ENCODE peak calls at places on chromosomes 4 and X, in four cellular contexts. One of them, this sample, is unnamed.

GRCh38 chr4:96955691-96956090 is 1115.8 kb downstream of the PDHA2 start:
- DNase-seq in neural progenitor cell: no peak
- DNase-seq in MM.1S: no peak
- DNase-seq in GM23248: no peak
- DNase-seq in this sample: no peak

GRCh38 chr4:99462875-99463464 is 27.8 kb upstream of the ADH7 start:
- DNase-seq in neural progenitor cell: peak; percentile 81
- DNase-seq in MM.1S: peak; percentile 63
- DNase-seq in GM23248: peak; percentile 80
- DNase-seq in this sample: no peak

GRCh38 chr4:8182858-8183725 is 16.0 kb upstream of the SH3TC1 start:
- DNase-seq in neural progenitor cell: no peak
- DNase-seq in MM.1S: no peak
- DNase-seq in GM23248: peak; percentile 94
- DNase-seq in this sample: no peak

GRCh38 chr4:155569960-155570515 is 96.6 kb upstream of the GUCY1A1 start:
- DNase-seq in neural progenitor cell: no peak
- DNase-seq in MM.1S: no peak
- DNase-seq in GM23248: peak; percentile 84
- DNase-seq in this sample: no peak

GRCh38 chr4:117481742-117482141 is 396.4 kb upstream of the TRAM1L1 start:
- DNase-seq in neural progenitor cell: no peak
- DNase-seq in MM.1S: no peak
- DNase-seq in GM23248: no peak
- DNase-seq in this sample: no peak

GRCh38 chr4:184282895-184283654 is 65.4 kb upstream of the ENPP6 start:
- DNase-seq in neural progenitor cell: no peak
- DNase-seq in MM.1S: peak; percentile 88
- DNase-seq in GM23248: no peak
- DNase-seq in this sample: no peak

GRCh38 chr4:2944091-2944482 is 19.1 kb downstream of the NOP14 start:
- DNase-seq in neural progenitor cell: no peak
- DNase-seq in MM.1S: no peak
- DNase-seq in GM23248: no peak
- DNase-seq in this sample: no peak

GRCh38 chr4:180751009-180751408 is 1492.2 kb upstream of the TENM3 start:
- DNase-seq in neural progenitor cell: no peak
- DNase-seq in MM.1S: no peak
- DNase-seq in GM23248: peak; percentile 0
- DNase-seq in this sample: no peak

GRCh38 chr4:128688025-128688721 is 121.3 kb upstream of the JADE1 start:
- DNase-seq in neural progenitor cell: no peak
- DNase-seq in MM.1S: no peak
- DNase-seq in GM23248: no peak
- DNase-seq in this sample: no peak

GRCh38 chrX:136453771-136454170 is 34.0 kb upstream of the BRS3 start:
- DNase-seq in neural progenitor cell: no peak
- DNase-seq in MM.1S: no peak
- DNase-seq in GM23248: no peak
- DNase-seq in this sample: no peak

GRCh38 chr4:77538574-77539157 is 67.0 kb upstream of the CXCL13 start:
- DNase-seq in neural progenitor cell: no peak
- DNase-seq in MM.1S: peak; percentile 53
- DNase-seq in GM23248: no peak
- DNase-seq in this sample: no peak

GRCh38 chrX:1472975-1473374 is 20.3 kb upstream of the ASMTL start:
- DNase-seq in neural progenitor cell: no peak
- DNase-seq in MM.1S: no peak
- DNase-seq in GM23248: no peak
- DNase-seq in this sample: no peak

GRCh38 chrX:38216642-38217041 is 4.0 kb downstream of the SRPX start:
- DNase-seq in neural progenitor cell: no peak
- DNase-seq in MM.1S: no peak
- DNase-seq in GM23248: no peak
- DNase-seq in this sample: no peak

GRCh38 chrX:24243692-24244091 is 70.2 kb downstream of the SUPT20HL2 start:
- DNase-seq in neural progenitor cell: no peak
- DNase-seq in MM.1S: no peak
- DNase-seq in GM23248: peak; percentile 72
- DNase-seq in this sample: no peak

GRCh38 chrX:48890934-48891401 is 6.6 kb downstream of the TIMM17B start:
- DNase-seq in neural progenitor cell: peak; percentile 61
- DNase-seq in MM.1S: peak; percentile 9
- DNase-seq in GM23248: peak; percentile 15
- DNase-seq in this sample: no peak

GRCh38 chr4:158122501-158122900 is 50.3 kb downstream of the GASK1B start:
- DNase-seq in neural progenitor cell: no peak
- DNase-seq in MM.1S: no peak
- DNase-seq in GM23248: peak; percentile 38
- DNase-seq in this sample: no peak

GRCh38 chr4:32032136-32032672 is 1312.0 kb downstream of the PCDH7 start:
- DNase-seq in neural progenitor cell: no peak
- DNase-seq in MM.1S: no peak
- DNase-seq in GM23248: no peak
- DNase-seq in this sample: no peak

GRCh38 chrX:74535633-74536141 is 78.7 kb downstream of the RLIM start:
- DNase-seq in neural progenitor cell: peak; percentile 46
- DNase-seq in MM.1S: peak; percentile 23
- DNase-seq in GM23248: peak; percentile 87
- DNase-seq in this sample: no peak

GRCh38 chr4:37864786-37865185 is 26.1 kb upstream of the TBC1D1 start:
- DNase-seq in neural progenitor cell: no peak
- DNase-seq in MM.1S: no peak
- DNase-seq in GM23248: no peak
- DNase-seq in this sample: no peak

GRCh38 chr4:83548151-83548905 is 12.4 kb downstream of the GPAT3 start:
- DNase-seq in neural progenitor cell: no peak
- DNase-seq in MM.1S: no peak
- DNase-seq in GM23248: peak; percentile 98
- DNase-seq in this sample: no peak

GRCh38 chr4:165873298-165874071 is 448 bp downstream of the TLL1 start:
- DNase-seq in neural progenitor cell: peak; percentile 78
- DNase-seq in MM.1S: peak; percentile 57
- DNase-seq in GM23248: peak; percentile 34
- DNase-seq in this sample: no peak

GRCh38 chr4:16508968-16509367 is 282.7 kb upstream of the TAPT1 start:
- DNase-seq in neural progenitor cell: no peak
- DNase-seq in MM.1S: no peak
- DNase-seq in GM23248: peak; percentile 22
- DNase-seq in this sample: no peak

GRCh38 chr4:118954246-118954645 is 65.6 kb downstream of the SYNPO2 start:
- DNase-seq in neural progenitor cell: no peak
- DNase-seq in MM.1S: no peak
- DNase-seq in GM23248: peak; percentile 64
- DNase-seq in this sample: no peak

GRCh38 chr4:181646864-181647263 is 596.3 kb upstream of the TENM3 start:
- DNase-seq in neural progenitor cell: no peak
- DNase-seq in MM.1S: no peak
- DNase-seq in GM23248: peak; percentile 33
- DNase-seq in this sample: no peak

GRCh38 chr4:170025523-170026252 is 507 bp downstream of the MFAP3L start:
- DNase-seq in neural progenitor cell: peak; percentile 58
- DNase-seq in MM.1S: no peak
- DNase-seq in GM23248: peak; percentile 41
- DNase-seq in this sample: no peak

GRCh38 chr4:104989363-104989762 is 157.3 kb upstream of the TET2 start:
- DNase-seq in neural progenitor cell: no peak
- DNase-seq in MM.1S: no peak
- DNase-seq in GM23248: no peak
- DNase-seq in this sample: no peak

GRCh38 chrX:117376460-117376859 is 740.1 kb downstream of the KLHL13 start:
- DNase-seq in neural progenitor cell: no peak
- DNase-seq in MM.1S: no peak
- DNase-seq in GM23248: no peak
- DNase-seq in this sample: no peak

GRCh38 chr4:1792832-1793495 is at the start of gene FGFR3:
- DNase-seq in neural progenitor cell: peak; percentile 85
- DNase-seq in MM.1S: peak; percentile 38
- DNase-seq in GM23248: peak; percentile 64
- DNase-seq in this sample: no peak

GRCh38 chr4:40583850-40584439 is 45.7 kb downstream of the RBM47 start:
- DNase-seq in neural progenitor cell: no peak
- DNase-seq in MM.1S: no peak
- DNase-seq in GM23248: no peak
- DNase-seq in this sample: no peak

GRCh38 chr4:40584517-40585141 is 45.0 kb downstream of the RBM47 start:
- DNase-seq in neural progenitor cell: no peak
- DNase-seq in MM.1S: no peak
- DNase-seq in GM23248: no peak
- DNase-seq in this sample: no peak

GRCh38 chr4:40586729-40587128 is 42.9 kb downstream of the RBM47 start:
- DNase-seq in neural progenitor cell: no peak
- DNase-seq in MM.1S: no peak
- DNase-seq in GM23248: no peak
- DNase-seq in this sample: no peak

GRCh38 chr4:40586034-40586433 is 43.6 kb downstream of the RBM47 start:
- DNase-seq in neural progenitor cell: no peak
- DNase-seq in MM.1S: no peak
- DNase-seq in GM23248: peak; percentile 54
- DNase-seq in this sample: no peak

GRCh38 chr4:40585201-40585789 is 44.4 kb downstream of the RBM47 start:
- DNase-seq in neural progenitor cell: no peak
- DNase-seq in MM.1S: no peak
- DNase-seq in GM23248: no peak
- DNase-seq in this sample: no peak
- H3K27ac ChIP-seq in neural progenitor cell: no peak overlapping the region
- H3K27ac ChIP-seq in MM.1S: no peak overlapping the region
- H3K27ac ChIP-seq in GM23248: no peak overlapping the region
- H3K27ac ChIP-seq in this sample: no peak overlapping the region

DNA sequence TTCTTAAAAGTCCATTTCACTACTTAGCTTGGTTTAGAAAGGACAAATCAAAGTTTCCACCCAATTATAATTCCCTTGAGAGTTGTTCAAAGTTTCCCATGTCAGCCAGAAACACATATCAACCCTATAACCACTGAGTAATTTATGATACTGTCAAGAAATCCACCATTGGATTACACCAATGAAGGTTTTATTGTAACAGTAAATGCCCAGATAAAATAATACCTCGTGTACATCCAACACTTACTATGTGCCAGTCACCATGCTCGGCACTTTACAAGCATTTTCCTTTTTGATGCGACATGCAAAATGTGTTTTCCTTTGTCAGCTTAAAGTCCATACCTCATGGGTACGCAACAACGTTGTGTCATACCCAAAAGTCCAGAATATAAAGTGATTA is 64.0 kb downstream of the MID1 start:
- DNase-seq in neural progenitor cell: no peak
- DNase-seq in MM.1S: no peak
- DNase-seq in GM23248: no peak
- DNase-seq in this sample: no peak
- H3K9ac ChIP-seq in neural progenitor cell: no peak overlapping the region
- H3K9ac ChIP-seq in MM.1S: no peak overlapping the region
- H3K9ac ChIP-seq in GM23248: no peak overlapping the region
- H3K9ac ChIP-seq in this sample: no peak overlapping the region

DNA sequence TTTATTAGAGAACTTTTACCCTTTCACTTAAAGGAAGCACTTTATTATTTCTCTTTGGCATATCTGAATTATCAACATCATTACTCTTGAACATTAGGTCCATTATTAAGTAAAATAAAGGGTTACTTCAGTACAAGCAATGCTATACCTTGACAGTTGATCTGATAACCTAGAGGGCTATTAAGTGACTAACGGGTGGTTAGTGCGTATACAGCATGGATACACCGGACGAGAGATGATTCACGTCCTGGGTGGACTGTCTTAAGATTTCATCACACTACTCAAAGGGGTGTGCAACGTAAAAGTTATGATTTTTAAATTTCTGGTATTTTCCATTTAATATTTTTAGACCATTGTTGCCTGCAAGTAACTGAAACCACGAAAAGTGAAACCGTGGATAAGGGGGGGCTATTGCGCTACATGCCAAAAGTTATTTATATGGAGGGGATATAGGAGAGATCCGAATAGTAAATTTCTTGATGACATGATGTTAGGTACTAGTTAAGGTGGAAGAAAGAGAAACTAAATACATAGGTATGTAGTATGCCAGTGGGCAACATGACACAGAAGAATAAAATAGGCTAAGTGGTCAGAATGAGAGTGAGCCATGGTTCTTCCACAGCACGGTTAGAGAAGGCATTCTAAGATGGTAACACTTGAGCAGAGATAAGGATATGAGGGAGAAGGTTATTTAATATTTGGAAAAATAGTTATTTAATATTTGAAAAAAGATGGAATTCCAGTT is 230.8 kb upstream of the ANKRD50 start:
- DNase-seq in neural progenitor cell: no peak
- DNase-seq in MM.1S: no peak
- DNase-seq in GM23248: peak; percentile 75
- DNase-seq in this sample: no peak
- H3K4me3 ChIP-seq in neural progenitor cell: no peak overlapping the region
- H3K4me3 ChIP-seq in MM.1S: no peak overlapping the region
- H3K4me3 ChIP-seq in GM23248: no peak overlapping the region
- H3K4me3 ChIP-seq in this sample: no peak overlapping the region

DNA sequence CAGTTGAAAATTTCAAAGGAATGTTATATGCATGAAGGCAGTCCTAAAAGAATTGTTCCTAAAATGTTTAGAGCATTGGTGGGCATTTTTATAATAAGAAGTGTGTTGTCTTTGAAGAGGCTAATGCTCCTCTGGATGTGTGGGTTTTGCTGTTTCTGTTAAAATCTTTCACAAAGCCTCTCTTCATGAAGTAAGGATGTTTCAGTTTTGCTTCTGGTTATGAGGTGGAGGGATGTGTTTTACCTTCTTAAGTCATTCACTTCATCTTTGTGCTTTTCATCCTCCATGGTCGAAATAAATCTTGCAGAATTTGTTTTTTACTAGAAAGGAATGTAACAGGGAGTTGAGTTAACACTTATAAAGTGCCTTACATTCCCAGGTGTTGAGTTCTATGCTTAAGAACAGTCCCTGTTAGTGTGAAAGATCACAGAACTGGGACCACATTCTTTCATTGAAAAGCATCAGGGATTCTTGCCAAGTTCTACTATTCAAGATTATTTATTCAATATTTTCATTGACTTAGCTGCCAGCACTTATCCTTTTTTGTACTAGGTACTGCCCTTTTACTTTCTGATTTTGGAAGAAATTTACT is 21.1 kb downstream of the FHIP1A start:
- DNase-seq in neural progenitor cell: no peak
- DNase-seq in MM.1S: peak; percentile 37
- DNase-seq in GM23248: no peak
- DNase-seq in this sample: no peak
- H3K27ac ChIP-seq in neural progenitor cell: no peak overlapping the region
- H3K27ac ChIP-seq in MM.1S: no peak overlapping the region
- H3K27ac ChIP-seq in GM23248: no peak overlapping the region
- H3K27ac ChIP-seq in this sample: no peak overlapping the region

GRCh38 chr4:143701365-143701764 is 890 bp upstream of the FREM3 start:
- DNase-seq in neural progenitor cell: no peak
- DNase-seq in MM.1S: peak; percentile 77
- DNase-seq in GM23248: no peak
- DNase-seq in this sample: no peak
- H3K9ac ChIP-seq in neural progenitor cell: no peak overlapping the region
- H3K9ac ChIP-seq in MM.1S: peak overlapping the region; percentile 24
- H3K9ac ChIP-seq in GM23248: no peak overlapping the region
- H3K9ac ChIP-seq in this sample: no peak overlapping the region

DNA sequence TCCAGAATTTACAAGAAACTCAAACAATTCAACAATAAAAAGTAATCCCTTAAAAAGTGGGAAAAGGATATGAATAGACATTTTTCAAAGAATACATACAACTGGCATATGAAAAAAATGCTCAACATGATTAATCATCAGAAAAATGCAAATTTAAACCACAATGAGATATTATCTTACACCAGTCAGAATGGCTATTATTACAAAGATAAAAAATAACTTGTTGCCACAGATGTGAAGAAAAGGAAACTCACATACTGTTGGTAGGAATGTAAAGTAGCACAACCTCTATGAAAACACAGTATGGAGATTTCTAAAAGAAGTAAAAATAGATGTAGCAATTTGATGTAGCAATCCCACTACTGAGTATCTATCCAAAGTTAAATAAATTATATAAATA is 65.1 kb upstream of the DIAPH2 start:
- DNase-seq in neural progenitor cell: no peak
- DNase-seq in MM.1S: no peak
- DNase-seq in GM23248: peak; percentile 11
- DNase-seq in this sample: no peak
- H3K4me3 ChIP-seq in neural progenitor cell: no peak overlapping the region
- H3K4me3 ChIP-seq in MM.1S: no peak overlapping the region
- H3K4me3 ChIP-seq in GM23248: no peak overlapping the region
- H3K4me3 ChIP-seq in this sample: no peak overlapping the region